ENCODE peak calls at places on chromosomes 6 and 20, in four cellular contexts. B is NCI-H2171 treated with DMSO at 0.1 percent for 48 hours; R is stimulated activated CD8-positive, alpha-beta memory T cell treated with anti-CD3 and anti-CD28 coated beads, Interleukin-4, amount 100 ng/mL, for 1 hour; I is activated CD4-positive, alpha-beta T cell treated with anti-CD3 and anti-CD28 coated beads, Interleukin-2, amount 50 U/mL, for 1 hour. M is an unnamed sample.

GRCh38 chr6:135311446-135312200 is 130.5 kb downstream of the MYB start:
- DNase-seq in B (peak), R (no peak), I (no peak), M (no peak)

GRCh38 chr6:327538-328183 is 35.4 kb downstream of the DUSP22 start:
- DNase-seq in B (no peak), R (no peak), I (no peak), M (no peak)

GRCh38 chr6:149614352-149614751 is 34.2 kb downstream of the KATNA1 start:
- DNase-seq in B (no peak), R (no peak), I (no peak), M (no peak)

GRCh38 chr6:168265827-168266815 is 53.5 kb downstream of the DACT2 start:
- DNase-seq in B (no peak), R (no peak), I (no peak), M (no peak)

GRCh38 chr20:60974022-60974421 is 278.0 kb upstream of the CDH4 start:
- DNase-seq in B (no peak), R (no peak), I (no peak), M (no peak)

GRCh38 chr6:137805622-137806021 is 61.4 kb upstream of the TNFAIP3 start:
- DNase-seq in B (no peak), R (no peak), I (no peak), M (no peak)

GRCh38 chr20:56781108-56781739 is 152.1 kb downstream of the TFAP2C start:
- DNase-seq in B (no peak), R (no peak), I (no peak), M (peak)

GRCh38 chr6:3617681-3618299 is 133.7 kb downstream of the PXDC1 start:
- DNase-seq in B (no peak), R (no peak), I (no peak), M (peak)

GRCh38 chr20:49349678-49350077 is 71.8 kb upstream of the ZNFX1 start:
- DNase-seq in B (no peak), R (no peak), I (no peak), M (no peak)

GRCh38 chr6:44665143-44665542 is 277.6 kb downstream of the CDC5L start:
- DNase-seq in B (no peak), R (no peak), I (no peak), M (no peak)

GRCh38 chr20:45999908-46000570 is 8.7 kb upstream of the MMP9 start:
- DNase-seq in B (no peak), R (no peak), I (no peak), M (no peak)

M was measured in osteocyte.